ENCODE peak calls at places on chromosomes 16 and 17, in eight cellular contexts. S, G, W, H, L, Z, M and K are unnamed samples.

GRCh38 chr17:8067806-8068205 is 19.7 kb downstream of the ALOX12B start:
- DNase-seq in Z (no peak), G (no peak), S (no peak), H (no peak), L (no peak), W (no peak), M (no peak), K (peak; percentile 40)

GRCh38 chr17:7034955-7035590 is 742 bp upstream of the SLC16A13 start:
- DNase-seq in S (no peak), L (no peak), M (no peak), H (no peak), W (no peak), Z (no peak), G (no peak), K (no peak)

GRCh38 chr16:72783716-72784320 is 264.1 kb downstream of the ZFHX3 start:
- DNase-seq in L (no peak), M (no peak), G (peak; percentile 72), Z (no peak), H (no peak), W (no peak), S (no peak), K (no peak)

GRCh38 chr16:83532634-83533033 is 275.1 kb upstream of the HSBP1 start:
- DNase-seq in M (no peak), H (no peak), S (no peak), W (no peak), L (no peak), Z (no peak), G (no peak), K (no peak)

GRCh38 chr17:78128616-78129384 is at the start of gene TMC6:
- DNase-seq in W (peak; percentile 84), L (no peak), G (no peak), H (no peak), S (peak; percentile 88), Z (peak; percentile 46), M (no peak), K (peak; percentile 68)

GRCh38 chr16:1950559-1950958 is 3.9 kb downstream of the RPL3L start:
- DNase-seq in G (no peak), Z (no peak), H (peak; percentile 64), W (no peak), S (no peak), L (no peak), M (no peak), K (no peak)

GRCh38 chr16:2854700-2855309 is 3.2 kb downstream of the PRSS22 start:
- DNase-seq in W (no peak), M (no peak), L (no peak), G (no peak), H (no peak), S (peak; percentile 71), Z (no peak), K (no peak)

GRCh38 chr17:83179378-83179777 is 100.0 kb downstream of the METRNL start:
- DNase-seq in H (no peak), G (no peak), Z (no peak), S (no peak), M (no peak), L (no peak), W (no peak), K (no peak)

GRCh38 chr17:7650509-7651096 is at the start of gene ATP1B2:
- DNase-seq in G (peak; percentile 7), W (peak; percentile 74), H (peak; percentile 70), Z (peak; percentile 20), L (no peak), M (no peak), S (peak; percentile 99), K (peak; percentile 57)

GRCh38 chr17:81833160-81833920 is at the start of gene MCRIP1:
- DNase-seq in G (peak; percentile 91), L (peak; percentile 97), W (peak; percentile 98), S (peak; percentile 98), Z (peak; percentile 92), H (peak; percentile 96), M (no peak), K (peak; percentile 95)

GRCh38 chr17:19380551-19381284 is 2.4 kb downstream of the MAPK7 start:
- DNase-seq in S (no peak), Z (no peak), G (no peak), H (no peak), L (no peak), M (no peak), W (no peak), K (no peak)

GRCh38 chr16:88067530-88068411 is 116.5 kb downstream of the BANP start:
- DNase-seq in M (no peak), S (no peak), Z (no peak), H (no peak), G (no peak), L (peak; percentile 69), W (peak; percentile 39), K (peak; percentile 50)

GRCh38 chr16:15510992-15511391 is 76.6 kb downstream of the BMERB1 start:
- DNase-seq in H (no peak), L (no peak), G (no peak), S (no peak), M (no peak), W (no peak), Z (no peak), K (no peak)

GRCh38 chr17:3966720-3967363 is 2.6 kb upstream of the ATP2A3 start:
- DNase-seq in G (no peak), S (no peak), W (peak; percentile 84), L (no peak), Z (no peak), H (no peak), M (no peak), K (peak; percentile 90)

GRCh38 chr17:14428640-14429029 is 127.8 kb downstream of the HS3ST3B1 start:
- DNase-seq in L (no peak), H (no peak), G (no peak), W (no peak), M (no peak), Z (no peak), S (no peak), K (no peak)

GRCh38 chr16:56363181-56363716 is 62.1 kb downstream of the AMFR start:
- DNase-seq in W (no peak), H (no peak), S (no peak), G (no peak), Z (no peak), L (no peak), M (no peak), K (no peak)

GRCh38 chr17:33756021-33756420 is 462.9 kb upstream of the ASIC2 start:
- DNase-seq in W (no peak), H (no peak), M (no peak), S (no peak), Z (no peak), G (no peak), L (no peak), K (no peak)

GRCh38 chr17:75011788-75012319 is 616 bp upstream of the MRPL58 start:
- DNase-seq in L (no peak), W (peak; percentile 53), S (peak; percentile 42), Z (no peak), M (no peak), G (peak; percentile 59), H (peak; percentile 61), K (no peak)

GRCh38 chr16:30605148-30605547 is 5.0 kb downstream of the ZNF689 start:
- DNase-seq in S (no peak), L (no peak), G (no peak), M (no peak), Z (no peak), W (no peak), H (no peak), K (peak; percentile 39)

DNA sequence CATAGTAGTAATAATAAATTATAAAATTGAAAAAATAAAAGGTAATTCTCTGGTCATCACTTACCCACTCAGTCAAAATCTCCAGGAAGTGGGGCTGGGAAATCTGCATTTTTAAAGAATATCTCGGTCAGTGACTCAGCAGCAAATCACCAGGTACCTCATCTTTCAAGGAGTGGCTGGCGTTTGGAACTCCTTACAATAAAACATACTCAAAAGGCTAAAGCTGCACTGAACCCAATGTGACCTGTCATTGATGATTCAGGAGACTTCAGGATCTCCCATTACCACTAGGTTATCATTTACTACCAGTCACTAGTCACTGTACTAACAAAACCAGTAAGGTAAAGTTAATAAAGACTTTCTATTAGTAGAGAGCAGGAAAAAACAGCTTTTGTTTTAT is 21.5 kb upstream of the RFFL start:
- DNase-seq in W (no peak), Z (peak; percentile 92), H (no peak), S (no peak), L (no peak), G (peak; percentile 83), M (no peak), K (no peak)
- H3K27ac ChIP-seq in W (peak overlapping the region; percentile 5), Z (peak overlapping the region; percentile 76), H (no peak overlapping the region), S (peak overlapping the region; percentile 7), L (peak overlapping the region; percentile 96), G (no peak overlapping the region), M (peak overlapping the region; percentile 75), K (no peak overlapping the region)

GRCh38 chr16:86498661-86499493 is 11.4 kb upstream of the FOXF1 start:
- DNase-seq in G (no peak), W (no peak), S (no peak), Z (no peak), H (no peak), L (no peak), M (no peak), K (no peak)
- TF ChIP-seq CTCF in G (no peak), W (no peak), S (no peak), Z (no peak), H (no peak), L (no peak), M (no peak), K (no peak)

DNA sequence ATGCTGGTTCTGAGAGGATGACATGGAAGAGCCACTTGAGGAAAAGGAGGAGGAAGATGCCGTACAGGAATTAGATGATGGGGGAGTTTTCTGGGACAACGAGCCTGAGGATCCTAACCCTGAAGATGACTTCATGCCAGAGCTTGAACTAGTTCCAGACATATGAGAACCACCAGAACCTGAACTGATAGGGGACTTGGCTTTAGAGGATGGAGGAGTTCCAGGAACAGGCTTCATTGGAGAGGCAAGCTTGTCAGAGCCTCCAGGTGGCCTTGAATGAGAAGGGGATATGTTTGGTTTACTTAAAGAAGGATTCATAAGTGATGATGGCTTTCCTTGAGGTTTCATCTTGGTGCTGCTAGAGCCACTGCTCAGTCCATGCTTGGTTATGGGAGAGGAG is 6.9 kb upstream of the FBXL20 start:
- DNase-seq in S (no peak), L (no peak), Z (no peak), G (no peak), W (no peak), H (no peak), M (no peak), K (peak; percentile 4)
- H3K36me3 ChIP-seq in S (peaks cover 39% of the 10 kb centered on the region), L (peaks cover 47% of the 10 kb centered on the region), Z (peaks cover 33% of the 10 kb centered on the region), G (peaks cover 14% of the 10 kb centered on the region), W (no peaks in the 10 kb centered on the region), H (peaks cover 71% of the 10 kb centered on the region), M (peaks cover 9% of the 10 kb centered on the region), K (peaks cover 18% of the 10 kb centered on the region)

GRCh38 chr17:31272236-31272635 is 24.8 kb downstream of the OMG start:
- DNase-seq in W (no peak), G (no peak), L (no peak), Z (no peak), H (no peak), M (no peak), S (no peak), K (no peak)

GRCh38 chr17:31266042-31266441 is 31.0 kb downstream of the OMG start:
- DNase-seq in M (no peak), L (no peak), W (no peak), G (no peak), Z (no peak), H (no peak), S (peak; percentile 50), K (no peak)

GRCh38 chr17:31272803-31273202 is 24.2 kb downstream of the OMG start:
- DNase-seq in Z (no peak), H (no peak), W (no peak), M (no peak), L (no peak), G (no peak), S (no peak), K (no peak)

GRCh38 chr17:31269178-31269577 is 27.9 kb downstream of the OMG start:
- DNase-seq in W (no peak), H (no peak), Z (no peak), M (no peak), L (no peak), S (no peak), G (no peak), K (no peak)

GRCh38 chr17:31269597-31269996 is 27.4 kb downstream of the OMG start:
- DNase-seq in G (peak; percentile 99), M (peak; percentile 24), H (no peak), L (peak; percentile 58), W (no peak), S (peak; percentile 79), Z (peak; percentile 72), K (no peak)
- H3K27ac ChIP-seq in G (peak overlapping the region; percentile 27), M (no peak overlapping the region), H (peak overlapping the region; percentile 50), L (peak overlapping the region; percentile 79), W (no peak overlapping the region), S (peak overlapping the region; percentile 43), Z (peak overlapping the region; percentile 43), K (no peak overlapping the region)